ENCODE peak calls at places on chromosome 14, in seven cellular contexts. C is body of pancreas; A is MM.1S; H is fibroblast of lung; V is left lung; N is Panc1; X is CD4-positive, CD25-positive, alpha-beta regulatory T cell. Z is an unnamed sample.

GRCh38 chr14:95431199-95432145 is 85.0 kb downstream of the SYNE3 start:
- DNase-seq in C (peak; percentile 22), V (no peak), A (no peak), H (peak; percentile 36), N (no peak), X (peak; percentile 37), Z (no peak)

GRCh38 chr14:58428011-58428807 is 690 bp downstream of the KIAA0586 start:
- DNase-seq in N (peak; percentile 32), V (no peak), X (peak; percentile 65), H (peak; percentile 67), C (no peak), A (peak; percentile 9), Z (no peak)

GRCh38 chr14:90521930-90522483 is 125.2 kb downstream of the CALM1 start:
- DNase-seq in H (no peak), A (no peak), X (no peak), V (no peak), N (no peak), C (no peak), Z (no peak)

GRCh38 chr14:74257988-74258704 is 18.9 kb downstream of the VSX2 start:
- DNase-seq in A (no peak), H (no peak), V (no peak), N (no peak), C (no peak), X (no peak), Z (no peak)

GRCh38 chr14:73773441-73774243 is 59.5 kb upstream of the PNMA1 start:
- DNase-seq in H (no peak), A (no peak), N (no peak), C (no peak), X (no peak), V (peak; percentile 19), Z (no peak)

GRCh38 chr14:23602181-23603095 is 23.8 kb upstream of the JPH4 start:
- DNase-seq in C (no peak), H (no peak), N (no peak), V (no peak), X (no peak), A (no peak), Z (no peak)

GRCh38 chr14:74389980-74390379 is 36.0 kb downstream of the SYNDIG1L start:
- DNase-seq in V (no peak), H (no peak), C (peak; percentile 15), X (no peak), A (no peak), N (no peak), Z (no peak)

GRCh38 chr14:61751475-61751989 is 10.7 kb upstream of the SNAPC1 start:
- DNase-seq in V (no peak), X (no peak), N (no peak), C (no peak), H (no peak), A (no peak), Z (no peak)

GRCh38 chr14:93655078-93655750 is 133.1 kb downstream of the PRIMA1 start:
- DNase-seq in H (peak; percentile 44), C (no peak), A (peak; percentile 34), V (no peak), N (peak; percentile 27), X (peak; percentile 35), Z (no peak)

GRCh38 chr14:92659765-92660561 is 88.5 kb downstream of the LGMN start:
- DNase-seq in A (no peak), X (no peak), C (no peak), V (peak; percentile 75), N (no peak), H (no peak), Z (no peak)

GRCh38 chr14:58560208-58560607 is 77.6 kb upstream of the DACT1 start:
- DNase-seq in X (no peak), H (peak; percentile 46), C (no peak), A (no peak), V (no peak), N (no peak), Z (no peak)

GRCh38 chr14:24681056-24681455 is 47.1 kb upstream of the GZMB start:
- DNase-seq in N (no peak), X (no peak), V (no peak), A (no peak), H (no peak), C (no peak), Z (no peak)

GRCh38 chr14:24680516-24680915 is 46.5 kb upstream of the GZMB start:
- DNase-seq in C (no peak), N (no peak), H (no peak), A (no peak), V (no peak), X (no peak), Z (no peak)

GRCh38 chr14:24677956-24678355 is 44.0 kb upstream of the GZMB start:
- DNase-seq in X (no peak), V (no peak), N (no peak), H (no peak), C (no peak), A (no peak), Z (no peak)

GRCh38 chr14:24679248-24680085 is 45.5 kb upstream of the GZMB start:
- DNase-seq in A (no peak), C (no peak), V (no peak), X (no peak), N (no peak), H (no peak), Z (no peak)

DNA sequence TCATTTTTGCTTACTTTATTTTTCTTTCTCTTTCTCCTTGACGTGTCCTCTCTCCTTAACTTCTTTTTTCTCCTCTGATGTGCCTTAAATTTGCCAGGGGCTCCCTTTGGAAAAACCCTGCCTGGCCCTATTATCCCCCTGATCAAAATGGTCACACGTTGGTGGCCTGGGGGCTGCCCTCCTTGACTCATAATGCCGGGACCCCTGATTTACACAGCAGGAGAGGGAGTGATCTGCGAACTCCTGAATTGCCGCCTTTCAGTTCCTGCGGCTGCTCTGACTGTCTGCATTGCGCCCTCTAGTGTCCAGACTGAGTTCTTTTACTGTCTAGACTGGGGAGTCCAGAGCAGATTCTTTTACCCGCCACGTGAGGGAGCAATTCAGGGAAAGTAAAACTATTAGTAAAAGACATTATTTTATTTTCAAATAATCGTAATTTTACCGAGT is 44.8 kb upstream of the GZMB start:
- DNase-seq in H (peak; percentile 90), V (peak; percentile 75), A (peak; percentile 75), C (peak; percentile 76), X (peak; percentile 91), N (peak; percentile 52), Z (peak; percentile 74)
- H3K4me1 ChIP-seq in H (no peaks in the 10 kb centered on the region), V (peaks cover 19% of the 10 kb centered on the region), A (peaks cover 9% of the 10 kb centered on the region), C (no peaks in the 10 kb centered on the region), X (peaks cover 22% of the 10 kb centered on the region), N (no peaks in the 10 kb centered on the region), Z (peaks cover 44% of the 10 kb centered on the region)

DNA sequence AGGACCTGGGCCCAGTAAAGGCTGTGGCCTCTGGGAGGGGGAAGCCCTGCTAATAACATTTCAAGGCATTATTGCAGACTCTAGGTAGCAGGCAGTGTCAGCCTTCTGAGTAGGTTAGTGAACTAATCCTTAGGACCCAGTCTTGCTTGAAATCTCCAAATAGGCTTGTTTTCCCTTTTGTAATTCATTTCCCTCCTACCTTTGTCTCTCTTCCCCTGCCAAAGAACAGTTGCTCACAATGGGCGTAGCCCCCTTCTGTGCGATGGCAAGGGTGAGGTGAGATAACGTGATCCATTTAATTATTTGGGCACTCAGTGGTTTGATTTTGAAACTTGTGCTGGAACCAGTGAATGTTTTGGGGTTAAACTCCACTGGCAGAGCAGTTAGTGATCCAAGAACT is 10.9 kb downstream of the PELI2 start:
- DNase-seq in C (no peak), X (no peak), A (no peak), N (no peak), H (no peak), V (no peak), Z (no peak)
- H3K27ac ChIP-seq in C (peak overlapping the region; percentile 65), X (no peak overlapping the region), A (no peak overlapping the region), N (no peak overlapping the region), H (no peak overlapping the region), V (no peak overlapping the region), Z (no peak overlapping the region)

GRCh38 chr14:104678346-104678745 is 11.1 kb upstream of the INF2 start:
- DNase-seq in X (no peak), N (no peak), C (peak; percentile 14), V (no peak), H (peak; percentile 34), A (no peak), Z (no peak)

GRCh38 chr14:104677506-104678332 is 11.7 kb upstream of the INF2 start:
- DNase-seq in A (no peak), H (peak; percentile 75), X (peak; percentile 85), C (peak; percentile 45), V (peak; percentile 86), N (no peak), Z (peak; percentile 38)

GRCh38 chr14:104676130-104676693 is 13.2 kb upstream of the INF2 start:
- DNase-seq in C (peak; percentile 11), V (no peak), X (no peak), A (no peak), H (no peak), N (no peak), Z (no peak)

GRCh38 chr14:104675447-104675846 is 14.0 kb upstream of the INF2 start:
- DNase-seq in H (no peak), N (no peak), V (no peak), A (no peak), X (no peak), C (no peak), Z (no peak)

GRCh38 chr14:104676694-104677505 is 12.5 kb upstream of the INF2 start:
- DNase-seq in X (no peak), A (no peak), N (no peak), H (no peak), V (peak; percentile 66), C (peak; percentile 16), Z (peak; percentile 28)
- H3K4me1 ChIP-seq in X (peaks cover 20% of the 10 kb centered on the region), A (no peaks in the 10 kb centered on the region), N (peaks cover 54% of the 10 kb centered on the region), H (peaks cover 32% of the 10 kb centered on the region), V (peaks cover 53% of the 10 kb centered on the region), C (peaks cover 38% of the 10 kb centered on the region), Z (peaks cover 6% of the 10 kb centered on the region)

GRCh38 chr14:105193916-105194782 is 13.0 kb upstream of the NUDT14 start:
- DNase-seq in H (no peak), X (peak; percentile 61), V (no peak), N (no peak), A (no peak), C (no peak), Z (no peak)

GRCh38 chr14:105195051-105195450 is 13.9 kb upstream of the NUDT14 start:
- DNase-seq in C (no peak), N (no peak), V (no peak), X (no peak), A (no peak), H (no peak), Z (no peak)

GRCh38 chr14:105197274-105197673 is 16.2 kb upstream of the NUDT14 start:
- DNase-seq in N (no peak), X (no peak), C (no peak), V (no peak), H (peak; percentile 17), A (no peak), Z (no peak)

GRCh38 chr14:105196228-105196960 is 15.3 kb upstream of the NUDT14 start:
- DNase-seq in X (no peak), N (no peak), C (no peak), A (no peak), V (no peak), H (no peak), Z (no peak)

DNA sequence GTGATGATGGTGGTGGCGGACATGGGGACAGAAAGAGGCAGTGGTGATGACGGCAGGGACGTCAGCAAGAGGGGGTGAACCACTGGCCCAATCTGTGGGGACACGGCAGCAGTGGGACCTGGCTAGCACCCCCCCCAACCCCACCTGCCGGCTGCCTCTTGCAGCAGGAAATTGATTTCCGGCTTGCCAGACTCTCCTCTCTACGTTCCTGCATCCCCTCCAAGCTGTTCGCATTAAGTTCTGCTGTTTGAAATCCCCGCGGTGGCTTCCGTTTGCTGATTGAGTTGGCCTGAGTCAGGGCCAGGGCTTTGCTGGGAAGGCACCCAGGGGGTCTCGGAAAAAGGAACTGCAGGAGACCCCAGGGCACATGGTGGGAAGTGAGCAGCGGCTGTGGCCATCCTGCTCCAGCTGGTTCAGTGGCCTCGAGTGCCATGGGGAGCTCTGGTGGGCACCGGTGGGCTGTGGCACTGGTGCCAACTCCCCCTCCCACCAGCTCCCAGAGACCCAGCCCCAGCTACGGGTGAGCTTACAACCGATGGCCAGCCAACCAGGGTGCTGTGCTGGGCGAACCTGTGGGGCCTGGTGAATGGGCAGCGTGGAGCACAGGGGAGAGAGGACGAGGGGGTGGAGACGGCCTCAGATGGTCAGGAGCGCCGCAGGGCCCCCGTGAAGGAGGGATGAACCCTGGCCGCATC is 14.6 kb upstream of the NUDT14 start:
- DNase-seq in X (peak; percentile 36), N (no peak), H (no peak), C (no peak), V (no peak), A (no peak), Z (no peak)
- H3K27ac ChIP-seq in X (no peak overlapping the region), N (no peak overlapping the region), H (no peak overlapping the region), C (no peak overlapping the region), V (peak overlapping the region; percentile 81), A (no peak overlapping the region), Z (no peak overlapping the region)

Z was measured in naive thymus-derived CD4-positive, alpha-beta T cell.